ENCODE peak calls at places on chromosomes 16 and 17, in ten cellular contexts. W, Y, X, P, S, G, M, I, L and U are unnamed samples.

GRCh38 chr16:11484691-11485258 is 101.9 kb downstream of the LITAF start:
- DNase-seq in P (no peak), X (no peak), Y (peak), S (no peak), M (no peak), L (no peak), G (no peak), W (no peak), I (no peak), U (peak)

GRCh38 chr16:12337776-12338655 is 361.5 kb downstream of the SNX29 start:
- DNase-seq in X (no peak), G (no peak), M (no peak), W (no peak), Y (no peak), I (no peak), S (no peak), P (no peak), L (peak), U (no peak)

GRCh38 chr16:75044800-75045361 is 46.1 kb downstream of the ZNRF1 start:
- DNase-seq in L (no peak), M (no peak), I (peak), P (no peak), X (no peak), W (peak), G (no peak), Y (peak), S (peak), U (no peak)

GRCh38 chr16:56355221-56355620 is 70.1 kb downstream of the AMFR start:
- DNase-seq in Y (no peak), P (no peak), W (peak), M (no peak), X (no peak), L (no peak), G (no peak), S (no peak), I (no peak), U (no peak)

GRCh38 chr17:28717578-28718316 is at the start of gene RAB34:
- DNase-seq in S (peak), M (no peak), Y (peak), P (peak), W (peak), X (no peak), G (no peak), I (peak), L (peak), U (peak)

GRCh38 chr17:29291163-29291752 is 2.7 kb downstream of the NUFIP2 start:
- DNase-seq in X (no peak), G (no peak), P (peak), Y (peak), I (no peak), M (peak), W (no peak), L (peak), S (no peak), U (no peak)

GRCh38 chr16:81616321-81617020 is 162.6 kb upstream of the PLCG2 start:
- DNase-seq in L (no peak), I (no peak), P (no peak), S (peak), X (peak), G (peak), W (no peak), M (peak), Y (peak), U (no peak)

GRCh38 chr17:27535178-27535928 is 79.1 kb downstream of the KSR1 start:
- DNase-seq in L (no peak), W (no peak), I (no peak), X (no peak), S (no peak), P (no peak), Y (no peak), G (no peak), M (no peak), U (no peak)

GRCh38 chr17:30378191-30378796 is 433 bp upstream of the CPD start:
- DNase-seq in P (no peak), S (no peak), Y (peak), I (no peak), L (no peak), X (no peak), G (peak), M (peak), W (no peak), U (no peak)

GRCh38 chr16:77780378-77780837 is 8.0 kb upstream of the VAT1L start:
- DNase-seq in S (no peak), I (no peak), Y (peak), M (no peak), P (no peak), X (no peak), G (no peak), W (no peak), L (peak), U (peak)

GRCh38 chr17:74119960-74120359 is 83.5 kb upstream of the RPL38 start:
- DNase-seq in X (no peak), P (no peak), S (no peak), L (no peak), Y (no peak), I (no peak), W (no peak), M (no peak), G (no peak), U (no peak)

GRCh38 chr16:56844056-56844455 is 21.0 kb upstream of the SLC12A3 start:
- DNase-seq in X (no peak), M (no peak), L (no peak), I (no peak), G (no peak), P (no peak), Y (no peak), W (no peak), S (no peak), U (no peak)

GRCh38 chr17:82124101-82124500 is 26.1 kb upstream of the FASN start:
- DNase-seq in S (no peak), P (no peak), L (no peak), G (no peak), Y (no peak), X (no peak), M (no peak), W (no peak), I (no peak), U (no peak)

GRCh38 chr17:34542700-34543336 is 36.6 kb upstream of the TMEM132E start:
- DNase-seq in M (peak), X (no peak), P (peak), W (no peak), L (no peak), Y (peak), I (no peak), G (peak), S (peak), U (no peak)

GRCh38 chr16:87610026-87610425 is 7.7 kb downstream of the JPH3 start:
- DNase-seq in Y (no peak), X (no peak), M (no peak), I (no peak), G (no peak), L (no peak), S (no peak), P (no peak), W (no peak), U (no peak)

GRCh38 chr16:87616556-87616955 is 14.2 kb downstream of the JPH3 start:
- DNase-seq in P (no peak), I (no peak), G (no peak), L (no peak), X (no peak), Y (no peak), S (no peak), W (no peak), M (no peak), U (no peak)

GRCh38 chr16:87611456-87611855 is 9.1 kb downstream of the JPH3 start:
- DNase-seq in S (no peak), X (no peak), P (no peak), M (no peak), I (no peak), W (no peak), Y (no peak), G (no peak), L (no peak), U (no peak)

GRCh38 chr16:87615621-87616041 is 13.3 kb downstream of the JPH3 start:
- DNase-seq in I (no peak), W (no peak), M (no peak), S (no peak), X (no peak), P (no peak), Y (no peak), G (no peak), L (no peak), U (no peak)

GRCh38 chr16:87613961-87614360 is 11.7 kb downstream of the JPH3 start:
- DNase-seq in G (no peak), S (no peak), W (no peak), L (no peak), P (no peak), X (no peak), I (no peak), M (no peak), Y (no peak), U (no peak)
- H3K27ac ChIP-seq in G (no peak), S (no peak), W (no peak), L (no peak), P (no peak), X (no peak), I (no peak), M (no peak), Y (no peak), U (no peak)

DNA sequence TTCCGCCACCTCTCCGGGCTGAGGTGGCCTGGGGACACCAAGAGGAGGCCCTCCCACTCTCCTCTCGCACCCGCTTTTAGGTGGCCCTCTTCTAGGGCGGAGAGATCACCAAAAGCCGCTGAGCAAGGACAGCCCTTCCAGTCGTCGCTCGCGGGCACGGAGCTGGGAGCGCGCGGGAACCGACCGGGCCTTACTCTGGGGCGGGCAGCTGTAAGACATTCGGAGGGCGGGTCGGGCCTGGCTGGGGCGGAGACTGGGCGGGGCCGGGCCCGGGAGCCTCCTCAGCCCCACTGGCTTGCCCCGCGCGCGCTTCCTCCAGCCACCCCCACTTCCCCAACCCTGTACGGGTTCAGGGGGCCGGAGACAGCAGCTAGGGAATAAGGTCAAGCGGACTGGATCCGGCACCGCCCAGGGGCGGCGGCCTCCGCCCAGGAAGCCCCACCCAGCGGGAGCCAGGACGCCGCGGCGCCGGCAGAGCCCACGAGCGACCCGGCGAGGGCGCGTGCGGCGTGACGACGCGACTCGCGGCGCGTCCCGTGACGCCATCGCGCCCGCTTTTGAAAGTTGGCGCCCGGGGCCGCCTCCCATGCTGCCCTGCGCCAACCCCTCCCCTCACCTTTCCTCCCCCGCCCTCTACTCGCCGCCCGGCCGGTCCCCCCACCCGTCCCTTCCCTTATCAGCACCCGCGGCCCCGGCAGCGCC is 351 bp upstream of the CTCF start:
- DNase-seq in M (peak), S (peak), G (peak), W (peak), P (peak), I (peak), X (peak), Y (peak), L (peak), U (peak)
- H3K4me3 ChIP-seq in M (peak), S (peak), G (peak), W (peak), P (peak), I (peak), X (peak), Y (peak), L (peak), U (peak)

GRCh38 chr17:64781810-64782555 is 119.9 kb upstream of the SMURF2 start:
- DNase-seq in X (no peak), Y (no peak), P (no peak), I (no peak), L (no peak), G (no peak), W (no peak), S (no peak), M (no peak), U (no peak)

GRCh38 chr17:64779344-64780095 is 117.4 kb upstream of the SMURF2 start:
- DNase-seq in M (no peak), W (no peak), P (no peak), L (no peak), S (no peak), I (no peak), G (no peak), Y (no peak), X (no peak), U (peak)

GRCh38 chr17:64780096-64781012 is 118.2 kb upstream of the SMURF2 start:
- DNase-seq in Y (no peak), W (no peak), L (peak), P (no peak), X (no peak), M (no peak), S (peak), G (peak), I (peak), U (peak)

GRCh38 chr17:64781394-64781793 is 119.3 kb upstream of the SMURF2 start:
- DNase-seq in I (peak), X (no peak), L (peak), M (peak), Y (peak), P (no peak), S (peak), G (peak), W (no peak), U (no peak)

GRCh38 chr17:64781013-64781392 is 118.9 kb upstream of the SMURF2 start:
- DNase-seq in W (no peak), L (no peak), S (no peak), M (no peak), Y (no peak), X (no peak), I (no peak), G (no peak), P (no peak), U (no peak)
- H3K27ac ChIP-seq in W (peak), L (no peak), S (peak), M (no peak), Y (no peak), X (peak), I (peak), G (peak), P (no peak), U (no peak)

GRCh38 chr16:67245189-67245585 is 2.1 kb downstream of the FHOD1 start:
- DNase-seq in P (no peak), G (no peak), M (no peak), W (no peak), I (no peak), X (no peak), Y (no peak), S (peak), L (no peak), U (no peak)
- H3K4me3 ChIP-seq in P (no peak), G (peak), M (peak), W (no peak), I (no peak), X (peak), Y (peak), S (peak), L (peak), U (no peak)

DNA sequence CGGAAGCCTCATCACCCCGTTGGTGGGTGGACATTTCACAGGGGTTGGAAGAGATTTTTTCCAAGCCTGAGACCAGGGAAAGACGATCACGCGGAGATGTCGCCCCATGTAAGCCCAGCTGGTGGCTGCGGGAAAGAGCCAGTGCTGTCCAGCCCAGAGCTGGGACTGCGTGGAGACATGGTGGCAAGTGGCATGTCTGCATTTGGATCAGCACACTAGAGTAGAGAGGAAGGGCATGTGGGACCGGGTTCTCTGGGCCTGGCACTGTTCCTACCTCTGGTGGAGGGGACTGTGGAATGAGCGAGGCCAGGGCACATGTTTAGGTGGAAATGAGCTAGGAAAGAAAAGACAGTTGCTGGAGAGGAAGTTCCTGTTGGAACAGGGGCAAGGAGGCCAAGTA is 20.0 kb downstream of the SBK1 start:
- DNase-seq in S (no peak), G (no peak), M (no peak), L (no peak), X (no peak), P (no peak), I (no peak), Y (no peak), W (no peak), U (no peak)
- H3K27ac ChIP-seq in S (no peak), G (peak), M (no peak), L (no peak), X (no peak), P (no peak), I (no peak), Y (no peak), W (no peak), U (no peak)

GRCh38 chr17:44539664-44540063 is 17.6 kb upstream of the FZD2 start:
- DNase-seq in P (peak), M (no peak), S (no peak), W (no peak), Y (no peak), L (no peak), G (no peak), X (no peak), I (no peak), U (no peak)
- H3K4me3 ChIP-seq in P (no peak), M (no peak), S (no peak), W (no peak), Y (no peak), L (no peak), G (no peak), X (no peak), I (no peak), U (no peak)

GRCh38 chr16:50863673-50864144 is 121.8 kb downstream of the CYLD start:
- DNase-seq in P (no peak), W (no peak), M (no peak), L (no peak), G (no peak), X (no peak), I (peak), Y (no peak), S (no peak), U (no peak)

GRCh38 chr16:50861926-50862325 is 120.0 kb downstream of the CYLD start:
- DNase-seq in X (no peak), I (peak), Y (peak), L (peak), G (no peak), P (no peak), M (no peak), S (no peak), W (no peak), U (peak)

GRCh38 chr16:50862818-50863672 is 121.2 kb downstream of the CYLD start:
- DNase-seq in M (no peak), I (peak), P (no peak), G (no peak), X (no peak), S (no peak), L (no peak), Y (no peak), W (no peak), U (no peak)

GRCh38 chr16:50859628-50860360 is 117.9 kb downstream of the CYLD start:
- DNase-seq in L (no peak), I (peak), G (no peak), S (no peak), M (no peak), X (no peak), Y (no peak), P (no peak), W (no peak), U (no peak)

GRCh38 chr16:50861451-50861850 is 119.6 kb downstream of the CYLD start:
- DNase-seq in Y (no peak), L (no peak), X (no peak), M (no peak), W (no peak), G (no peak), P (no peak), I (no peak), S (no peak), U (no peak)
- H3K27ac ChIP-seq in Y (no peak), L (peak), X (no peak), M (no peak), W (no peak), G (no peak), P (no peak), I (no peak), S (no peak), U (peak)

DNA sequence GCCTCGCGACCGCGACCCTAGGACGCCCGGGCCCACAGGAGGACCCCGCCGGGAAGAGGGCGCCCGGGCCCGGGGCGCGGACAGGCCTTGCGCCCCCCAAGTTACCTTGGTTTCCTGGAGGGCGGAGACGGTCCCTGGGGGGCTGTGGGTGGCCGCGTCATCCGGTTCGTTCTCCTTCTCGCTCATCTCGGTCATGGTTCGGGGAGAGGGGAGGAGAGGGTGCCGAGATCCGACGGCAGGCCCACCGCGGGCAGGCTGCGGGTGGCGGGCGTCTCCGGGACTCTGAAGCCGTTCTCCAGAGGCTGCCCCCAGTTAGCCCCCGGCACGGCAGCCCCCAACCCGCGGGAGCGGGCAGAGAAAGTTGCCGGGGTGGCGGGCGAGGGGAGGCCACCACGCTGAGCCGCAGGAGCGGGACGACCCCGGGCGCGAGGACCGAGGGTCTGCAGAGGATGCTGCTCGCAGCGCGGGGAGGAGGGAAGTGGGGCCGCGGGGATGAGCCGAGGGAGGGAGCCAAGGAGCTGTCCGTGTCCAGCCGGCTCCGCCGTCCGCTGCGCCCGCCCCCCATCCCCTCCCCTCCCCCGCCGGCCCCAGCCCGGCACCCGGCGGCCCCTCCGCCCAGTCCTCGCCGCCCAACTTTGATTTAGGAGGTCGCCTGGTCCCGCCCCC is at the start of gene STAC2:
- DNase-seq in I (no peak), S (no peak), P (no peak), Y (no peak), L (no peak), W (no peak), M (no peak), X (no peak), G (no peak), U (no peak)
- H3K4me3 ChIP-seq in I (no peak), S (peak), P (peak), Y (peak), L (peak), W (peak), M (peak), X (peak), G (peak), U (peak)